ENCODE peak calls at places on chromosomes 1 and 21, in ten cellular contexts. One of them, this sample, is unnamed.

GRCh38 chr1:112501810-112502641 is 6.7 kb upstream of the WNT2B start:
- DNase-seq in omental fat pad: peak; percentile 48
- DNase-seq in DND-41: no peak
- DNase-seq in occipital lobe: peak; percentile 49
- DNase-seq in OCI-LY7: no peak
- DNase-seq in nucleus accumbens: peak; percentile 85
- DNase-seq in B cell: peak; percentile 75
- DNase-seq in NCI-H1417: peak; percentile 34
- DNase-seq in T-helper 1 cell: peak; percentile 47
- DNase-seq in effector CD4-positive, alpha-beta T cell: peak; percentile 32
- DNase-seq in this sample: peak; percentile 76

GRCh38 chr1:41599912-41600311 is 115.4 kb upstream of the EDN2 start:
- DNase-seq in omental fat pad: no peak
- DNase-seq in DND-41: no peak
- DNase-seq in occipital lobe: no peak
- DNase-seq in OCI-LY7: no peak
- DNase-seq in nucleus accumbens: no peak
- DNase-seq in B cell: no peak
- DNase-seq in NCI-H1417: no peak
- DNase-seq in T-helper 1 cell: no peak
- DNase-seq in effector CD4-positive, alpha-beta T cell: no peak
- DNase-seq in this sample: no peak

GRCh38 chr1:232709339-232709738 is 79.4 kb upstream of the SIPA1L2 start:
- DNase-seq in omental fat pad: peak; percentile 38
- DNase-seq in DND-41: no peak
- DNase-seq in occipital lobe: no peak
- DNase-seq in OCI-LY7: no peak
- DNase-seq in nucleus accumbens: no peak
- DNase-seq in B cell: no peak
- DNase-seq in NCI-H1417: no peak
- DNase-seq in T-helper 1 cell: no peak
- DNase-seq in effector CD4-positive, alpha-beta T cell: no peak
- DNase-seq in this sample: no peak

GRCh38 chr1:21922103-21923014 is 14.8 kb downstream of the HSPG2 start:
- DNase-seq in omental fat pad: no peak
- DNase-seq in DND-41: no peak
- DNase-seq in occipital lobe: no peak
- DNase-seq in OCI-LY7: no peak
- DNase-seq in nucleus accumbens: no peak
- DNase-seq in B cell: no peak
- DNase-seq in NCI-H1417: no peak
- DNase-seq in T-helper 1 cell: no peak
- DNase-seq in effector CD4-positive, alpha-beta T cell: no peak
- DNase-seq in this sample: no peak

GRCh38 chr1:57072775-57073174 is 107.0 kb upstream of the C8B start:
- DNase-seq in omental fat pad: no peak
- DNase-seq in DND-41: no peak
- DNase-seq in occipital lobe: no peak
- DNase-seq in OCI-LY7: peak; percentile 7
- DNase-seq in nucleus accumbens: peak; percentile 1
- DNase-seq in B cell: no peak
- DNase-seq in NCI-H1417: no peak
- DNase-seq in T-helper 1 cell: no peak
- DNase-seq in effector CD4-positive, alpha-beta T cell: no peak
- DNase-seq in this sample: no peak

GRCh38 chr1:110899458-110899843 is 26.5 kb downstream of the CD53 start:
- DNase-seq in omental fat pad: no peak
- DNase-seq in DND-41: no peak
- DNase-seq in occipital lobe: no peak
- DNase-seq in OCI-LY7: no peak
- DNase-seq in nucleus accumbens: no peak
- DNase-seq in B cell: no peak
- DNase-seq in NCI-H1417: no peak
- DNase-seq in T-helper 1 cell: no peak
- DNase-seq in effector CD4-positive, alpha-beta T cell: no peak
- DNase-seq in this sample: no peak

GRCh38 chr1:37808369-37809319 is 636 bp upstream of the YRDC start:
- DNase-seq in omental fat pad: peak; percentile 41
- DNase-seq in DND-41: peak; percentile 11
- DNase-seq in occipital lobe: peak; percentile 83
- DNase-seq in OCI-LY7: peak; percentile 37
- DNase-seq in nucleus accumbens: peak; percentile 91
- DNase-seq in B cell: no peak
- DNase-seq in NCI-H1417: peak; percentile 52
- DNase-seq in T-helper 1 cell: no peak
- DNase-seq in effector CD4-positive, alpha-beta T cell: peak; percentile 43
- DNase-seq in this sample: peak; percentile 92

GRCh38 chr1:19089524-19089923 is 120.5 kb downstream of the UBR4 start:
- DNase-seq in omental fat pad: no peak
- DNase-seq in DND-41: no peak
- DNase-seq in occipital lobe: no peak
- DNase-seq in OCI-LY7: no peak
- DNase-seq in nucleus accumbens: no peak
- DNase-seq in B cell: no peak
- DNase-seq in NCI-H1417: no peak
- DNase-seq in T-helper 1 cell: no peak
- DNase-seq in effector CD4-positive, alpha-beta T cell: no peak
- DNase-seq in this sample: no peak

GRCh38 chr21:44911384-44912157 is 9.1 kb downstream of the ITGB2 start:
- DNase-seq in omental fat pad: peak; percentile 37
- DNase-seq in DND-41: peak; percentile 74
- DNase-seq in occipital lobe: peak; percentile 33
- DNase-seq in OCI-LY7: peak; percentile 48
- DNase-seq in nucleus accumbens: peak; percentile 82
- DNase-seq in B cell: peak; percentile 58
- DNase-seq in NCI-H1417: no peak
- DNase-seq in T-helper 1 cell: peak; percentile 87
- DNase-seq in effector CD4-positive, alpha-beta T cell: peak; percentile 43
- DNase-seq in this sample: peak; percentile 58

GRCh38 chr21:19275065-19275464 is 871.5 kb upstream of the TMPRSS15 start:
- DNase-seq in omental fat pad: no peak
- DNase-seq in DND-41: no peak
- DNase-seq in occipital lobe: no peak
- DNase-seq in OCI-LY7: no peak
- DNase-seq in nucleus accumbens: no peak
- DNase-seq in B cell: no peak
- DNase-seq in NCI-H1417: no peak
- DNase-seq in T-helper 1 cell: no peak
- DNase-seq in effector CD4-positive, alpha-beta T cell: no peak
- DNase-seq in this sample: no peak

GRCh38 chr1:30358510-30358909 is 364.9 kb downstream of the MATN1 start:
- DNase-seq in omental fat pad: no peak
- DNase-seq in DND-41: no peak
- DNase-seq in occipital lobe: no peak
- DNase-seq in OCI-LY7: no peak
- DNase-seq in nucleus accumbens: no peak
- DNase-seq in B cell: no peak
- DNase-seq in NCI-H1417: peak; percentile 15
- DNase-seq in T-helper 1 cell: no peak
- DNase-seq in effector CD4-positive, alpha-beta T cell: no peak
- DNase-seq in this sample: no peak

GRCh38 chr1:91549041-91549735 is 48.5 kb downstream of the CDC7 start:
- DNase-seq in omental fat pad: no peak
- DNase-seq in DND-41: peak; percentile 63
- DNase-seq in occipital lobe: no peak
- DNase-seq in OCI-LY7: peak; percentile 18
- DNase-seq in nucleus accumbens: no peak
- DNase-seq in B cell: no peak
- DNase-seq in NCI-H1417: no peak
- DNase-seq in T-helper 1 cell: peak; percentile 98
- DNase-seq in effector CD4-positive, alpha-beta T cell: no peak
- DNase-seq in this sample: no peak

GRCh38 chr1:36880155-36881070 is 153.9 kb downstream of the GRIK3 start:
- DNase-seq in omental fat pad: no peak
- DNase-seq in DND-41: no peak
- DNase-seq in occipital lobe: no peak
- DNase-seq in OCI-LY7: no peak
- DNase-seq in nucleus accumbens: no peak
- DNase-seq in B cell: no peak
- DNase-seq in NCI-H1417: no peak
- DNase-seq in T-helper 1 cell: no peak
- DNase-seq in effector CD4-positive, alpha-beta T cell: no peak
- DNase-seq in this sample: no peak